ENCODE peak calls at places on chromosomes 16 and 17, in six cellular contexts. One of them, this sample, is unnamed. For H3K36me3 and H3K27me3, the result is how much of the 10 kb centered on the place peaks cover.

GRCh38 chr16:76959166-76959565 is 231.8 kb upstream of the MON1B start:
- DNase-seq in ascending aorta: no peak
- DNase-seq in neural progenitor cell: no peak
- DNase-seq in prostate gland: no peak
- DNase-seq in hepatocyte: no peak
- DNase-seq in Peyer's patch: no peak
- DNase-seq in this sample: no peak

GRCh38 chr17:47856830-47857229 is 5.9 kb upstream of the SP6 start:
- DNase-seq in ascending aorta: no peak
- DNase-seq in neural progenitor cell: no peak
- DNase-seq in prostate gland: no peak
- DNase-seq in hepatocyte: no peak
- DNase-seq in Peyer's patch: no peak
- DNase-seq in this sample: no peak

GRCh38 chr16:14399397-14400284 is 230.4 kb downstream of the PARN start:
- DNase-seq in ascending aorta: peak
- DNase-seq in neural progenitor cell: peak
- DNase-seq in prostate gland: no peak
- DNase-seq in hepatocyte: peak
- DNase-seq in Peyer's patch: no peak
- DNase-seq in this sample: peak

GRCh38 chr16:47872228-47872627 is 283.6 kb downstream of the ABCC12 start:
- DNase-seq in ascending aorta: no peak
- DNase-seq in neural progenitor cell: no peak
- DNase-seq in prostate gland: no peak
- DNase-seq in hepatocyte: no peak
- DNase-seq in Peyer's patch: no peak
- DNase-seq in this sample: no peak

GRCh38 chr17:59851431-59852375 is 41.0 kb downstream of the TUBD1 start:
- DNase-seq in ascending aorta: peak
- DNase-seq in neural progenitor cell: no peak
- DNase-seq in prostate gland: peak
- DNase-seq in hepatocyte: peak
- DNase-seq in Peyer's patch: no peak
- DNase-seq in this sample: no peak

GRCh38 chr17:13420294-13421277 is 181.1 kb downstream of the HS3ST3A1 start:
- DNase-seq in ascending aorta: no peak
- DNase-seq in neural progenitor cell: no peak
- DNase-seq in prostate gland: no peak
- DNase-seq in hepatocyte: peak
- DNase-seq in Peyer's patch: no peak
- DNase-seq in this sample: no peak

GRCh38 chr16:89695086-89695874 is 6.2 kb downstream of the SPATA2L start:
- DNase-seq in ascending aorta: no peak
- DNase-seq in neural progenitor cell: no peak
- DNase-seq in prostate gland: no peak
- DNase-seq in hepatocyte: peak
- DNase-seq in Peyer's patch: peak
- DNase-seq in this sample: no peak

GRCh38 chr16:25735645-25736044 is 43.9 kb downstream of the HS3ST4 start:
- DNase-seq in ascending aorta: no peak
- DNase-seq in neural progenitor cell: no peak
- DNase-seq in prostate gland: no peak
- DNase-seq in hepatocyte: no peak
- DNase-seq in Peyer's patch: no peak
- DNase-seq in this sample: no peak

GRCh38 chr16:20931066-20931465 is 30.5 kb downstream of the LYRM1 start:
- DNase-seq in ascending aorta: no peak
- DNase-seq in neural progenitor cell: no peak
- DNase-seq in prostate gland: no peak
- DNase-seq in hepatocyte: no peak
- DNase-seq in Peyer's patch: no peak
- DNase-seq in this sample: no peak

GRCh38 chr17:45749831-45750335 is 34.2 kb upstream of the CRHR1 start:
- DNase-seq in ascending aorta: no peak
- DNase-seq in neural progenitor cell: no peak
- DNase-seq in prostate gland: no peak
- DNase-seq in hepatocyte: no peak
- DNase-seq in Peyer's patch: no peak
- DNase-seq in this sample: no peak

GRCh38 chr17:3990391-3991127 is 26.3 kb upstream of the ATP2A3 start:
- DNase-seq in ascending aorta: no peak
- DNase-seq in neural progenitor cell: no peak
- DNase-seq in prostate gland: no peak
- DNase-seq in hepatocyte: no peak
- DNase-seq in Peyer's patch: no peak
- DNase-seq in this sample: no peak

GRCh38 chr17:77437017-77437416 is 296.2 kb downstream of the SEC14L1 start:
- DNase-seq in ascending aorta: no peak
- DNase-seq in neural progenitor cell: no peak
- DNase-seq in prostate gland: no peak
- DNase-seq in hepatocyte: peak
- DNase-seq in Peyer's patch: no peak
- DNase-seq in this sample: no peak

GRCh38 chr16:49816782-49817370 is 39.0 kb downstream of the ZNF423 start:
- DNase-seq in ascending aorta: no peak
- DNase-seq in neural progenitor cell: no peak
- DNase-seq in prostate gland: no peak
- DNase-seq in hepatocyte: no peak
- DNase-seq in Peyer's patch: no peak
- DNase-seq in this sample: no peak

GRCh38 chr17:57295526-57296023 is 39.3 kb downstream of the MSI2 start:
- DNase-seq in ascending aorta: no peak
- DNase-seq in neural progenitor cell: no peak
- DNase-seq in prostate gland: no peak
- DNase-seq in hepatocyte: no peak
- DNase-seq in Peyer's patch: no peak
- DNase-seq in this sample: no peak

GRCh38 chr17:82781894-82782274 is 30.0 kb downstream of the TBCD start:
- DNase-seq in ascending aorta: peak
- DNase-seq in neural progenitor cell: peak
- DNase-seq in prostate gland: peak
- DNase-seq in hepatocyte: peak
- DNase-seq in Peyer's patch: peak
- DNase-seq in this sample: peak

GRCh38 chr16:7257026-7257425 is 75.6 kb upstream of the RBFOX1 start:
- DNase-seq in ascending aorta: no peak
- DNase-seq in neural progenitor cell: no peak
- DNase-seq in prostate gland: no peak
- DNase-seq in hepatocyte: no peak
- DNase-seq in Peyer's patch: no peak
- DNase-seq in this sample: no peak

GRCh38 chr16:2325791-2326190 is 14.7 kb downstream of the ABCA3 start:
- DNase-seq in ascending aorta: no peak
- DNase-seq in neural progenitor cell: no peak
- DNase-seq in prostate gland: no peak
- DNase-seq in hepatocyte: no peak
- DNase-seq in Peyer's patch: no peak
- DNase-seq in this sample: no peak

GRCh38 chr16:71338193-71338592 is 20.3 kb upstream of the CALB2 start:
- DNase-seq in ascending aorta: no peak
- DNase-seq in neural progenitor cell: no peak
- DNase-seq in prostate gland: no peak
- DNase-seq in hepatocyte: no peak
- DNase-seq in Peyer's patch: no peak
- DNase-seq in this sample: no peak

GRCh38 chr17:78324391-78325075 is 35.3 kb downstream of the SOCS3 start:
- DNase-seq in ascending aorta: peak
- DNase-seq in neural progenitor cell: peak
- DNase-seq in prostate gland: no peak
- DNase-seq in hepatocyte: peak
- DNase-seq in Peyer's patch: no peak
- DNase-seq in this sample: no peak

GRCh38 chr17:2289878-2290478 is 13.6 kb downstream of the SMG6 start:
- DNase-seq in ascending aorta: no peak
- DNase-seq in neural progenitor cell: no peak
- DNase-seq in prostate gland: no peak
- DNase-seq in hepatocyte: no peak
- DNase-seq in Peyer's patch: no peak
- DNase-seq in this sample: no peak

GRCh38 chr16:48014349-48015135 is 141.3 kb downstream of the ABCC12 start:
- DNase-seq in ascending aorta: no peak
- DNase-seq in neural progenitor cell: peak
- DNase-seq in prostate gland: no peak
- DNase-seq in hepatocyte: peak
- DNase-seq in Peyer's patch: no peak
- DNase-seq in this sample: no peak

GRCh38 chr17:80938556-80938955 is 53.1 kb upstream of the CHMP6 start:
- DNase-seq in ascending aorta: no peak
- DNase-seq in neural progenitor cell: no peak
- DNase-seq in prostate gland: no peak
- DNase-seq in hepatocyte: no peak
- DNase-seq in Peyer's patch: no peak
- DNase-seq in this sample: no peak

GRCh38 chr16:87652799-87653198 is 50.5 kb downstream of the JPH3 start:
- DNase-seq in ascending aorta: no peak
- DNase-seq in neural progenitor cell: no peak
- DNase-seq in prostate gland: no peak
- DNase-seq in hepatocyte: no peak
- DNase-seq in Peyer's patch: no peak
- DNase-seq in this sample: no peak

GRCh38 chr17:13311301-13311700 is 290.4 kb downstream of the HS3ST3A1 start:
- DNase-seq in ascending aorta: no peak
- DNase-seq in neural progenitor cell: no peak
- DNase-seq in prostate gland: no peak
- DNase-seq in hepatocyte: no peak
- DNase-seq in Peyer's patch: no peak
- DNase-seq in this sample: no peak

GRCh38 chr17:44927696-44928095 is 12.4 kb upstream of the GFAP start:
- DNase-seq in ascending aorta: no peak
- DNase-seq in neural progenitor cell: no peak
- DNase-seq in prostate gland: no peak
- DNase-seq in hepatocyte: no peak
- DNase-seq in Peyer's patch: peak
- DNase-seq in this sample: no peak

GRCh38 chr16:84654998-84655397 is 6.7 kb downstream of the KLHL36 start:
- DNase-seq in ascending aorta: no peak
- DNase-seq in neural progenitor cell: no peak
- DNase-seq in prostate gland: no peak
- DNase-seq in hepatocyte: no peak
- DNase-seq in Peyer's patch: no peak
- DNase-seq in this sample: no peak
- H3K36me3 ChIP-seq in ascending aorta: under half
- H3K36me3 ChIP-seq in neural progenitor cell: under half
- H3K36me3 ChIP-seq in prostate gland: under half
- H3K36me3 ChIP-seq in hepatocyte: under half
- H3K36me3 ChIP-seq in Peyer's patch: half or more
- H3K36me3 ChIP-seq in this sample: under half

GRCh38 chr17:72890711-72891110 is 201.8 kb downstream of the SLC39A11 start:
- DNase-seq in ascending aorta: no peak
- DNase-seq in neural progenitor cell: no peak
- DNase-seq in prostate gland: no peak
- DNase-seq in hepatocyte: no peak
- DNase-seq in Peyer's patch: no peak
- DNase-seq in this sample: no peak

GRCh38 chr17:72887917-72888316 is 204.6 kb downstream of the SLC39A11 start:
- DNase-seq in ascending aorta: no peak
- DNase-seq in neural progenitor cell: no peak
- DNase-seq in prostate gland: no peak
- DNase-seq in hepatocyte: no peak
- DNase-seq in Peyer's patch: no peak
- DNase-seq in this sample: no peak

GRCh38 chr17:72886622-72887021 is 205.9 kb downstream of the SLC39A11 start:
- DNase-seq in ascending aorta: no peak
- DNase-seq in neural progenitor cell: no peak
- DNase-seq in prostate gland: no peak
- DNase-seq in hepatocyte: no peak
- DNase-seq in Peyer's patch: no peak
- DNase-seq in this sample: no peak

GRCh38 chr17:72887322-72887721 is 205.2 kb downstream of the SLC39A11 start:
- DNase-seq in ascending aorta: no peak
- DNase-seq in neural progenitor cell: no peak
- DNase-seq in prostate gland: no peak
- DNase-seq in hepatocyte: no peak
- DNase-seq in Peyer's patch: no peak
- DNase-seq in this sample: no peak

DNA sequence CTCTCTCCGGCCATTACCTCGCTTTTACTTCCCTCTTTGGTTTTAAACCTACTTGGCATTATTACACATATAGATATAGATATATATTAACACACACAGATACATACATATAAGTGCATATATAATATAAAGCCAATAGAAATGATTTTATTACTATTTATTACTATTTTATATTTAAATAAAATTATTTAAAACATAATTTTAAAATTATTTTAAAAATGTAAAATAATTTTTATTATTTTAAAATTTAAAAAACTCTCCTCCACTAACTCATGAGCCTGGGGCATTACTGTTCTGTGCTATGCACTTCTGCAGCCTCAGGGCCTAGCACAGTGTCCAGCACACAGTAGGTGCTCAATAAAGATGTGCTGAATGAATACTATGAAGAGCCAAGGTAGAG is 200.9 kb downstream of the SLC39A11 start:
- DNase-seq in ascending aorta: no peak
- DNase-seq in neural progenitor cell: no peak
- DNase-seq in prostate gland: no peak
- DNase-seq in hepatocyte: no peak
- DNase-seq in Peyer's patch: no peak
- DNase-seq in this sample: no peak
- H3K27me3 ChIP-seq in ascending aorta: under half
- H3K27me3 ChIP-seq in neural progenitor cell: under half
- H3K27me3 ChIP-seq in prostate gland: under half
- H3K27me3 ChIP-seq in hepatocyte: under half
- H3K27me3 ChIP-seq in Peyer's patch: under half
- H3K27me3 ChIP-seq in this sample: under half

GRCh38 chr17:39915559-39915958 is 2.9 kb downstream of the GSDMB start:
- DNase-seq in ascending aorta: no peak
- DNase-seq in neural progenitor cell: no peak
- DNase-seq in prostate gland: no peak
- DNase-seq in hepatocyte: no peak
- DNase-seq in Peyer's patch: no peak
- DNase-seq in this sample: no peak
- H3K36me3 ChIP-seq in ascending aorta: under half
- H3K36me3 ChIP-seq in neural progenitor cell: under half
- H3K36me3 ChIP-seq in prostate gland: under half
- H3K36me3 ChIP-seq in hepatocyte: under half
- H3K36me3 ChIP-seq in Peyer's patch: under half
- H3K36me3 ChIP-seq in this sample: under half

GRCh38 chr17:7459961-7460545 is 15.2 kb downstream of the CHRNB1 start:
- DNase-seq in ascending aorta: no peak
- DNase-seq in neural progenitor cell: no peak
- DNase-seq in prostate gland: no peak
- DNase-seq in hepatocyte: no peak
- DNase-seq in Peyer's patch: no peak
- DNase-seq in this sample: no peak
- H3K27me3 ChIP-seq in ascending aorta: under half
- H3K27me3 ChIP-seq in neural progenitor cell: under half
- H3K27me3 ChIP-seq in prostate gland: under half
- H3K27me3 ChIP-seq in hepatocyte: under half
- H3K27me3 ChIP-seq in Peyer's patch: under half
- H3K27me3 ChIP-seq in this sample: under half

DNA sequence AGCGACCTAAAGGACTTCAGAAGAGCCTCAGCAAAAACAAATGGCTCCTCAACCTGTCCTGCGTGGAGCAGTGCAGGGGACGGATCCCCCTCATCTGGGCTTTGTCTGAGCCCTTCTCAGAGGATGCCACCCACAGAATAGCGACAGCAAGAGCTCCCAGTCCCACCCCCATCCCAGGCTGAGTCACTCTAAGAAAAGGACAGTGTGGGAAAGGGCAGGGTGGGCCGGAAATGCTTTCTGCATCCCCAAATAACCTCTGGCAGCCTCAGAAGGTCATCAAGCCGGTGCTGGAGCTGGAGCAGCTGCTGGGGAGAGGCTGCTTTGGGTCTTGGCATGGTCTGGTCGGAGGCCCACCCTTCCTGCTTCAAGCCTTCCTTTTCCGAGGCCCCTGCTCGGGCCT is 8.9 kb downstream of the SLC12A4 start:
- DNase-seq in ascending aorta: peak
- DNase-seq in neural progenitor cell: no peak
- DNase-seq in prostate gland: no peak
- DNase-seq in hepatocyte: no peak
- DNase-seq in Peyer's patch: no peak
- DNase-seq in this sample: no peak
- H3K36me3 ChIP-seq in ascending aorta: half or more
- H3K36me3 ChIP-seq in neural progenitor cell: under half
- H3K36me3 ChIP-seq in prostate gland: under half
- H3K36me3 ChIP-seq in hepatocyte: under half
- H3K36me3 ChIP-seq in Peyer's patch: under half
- H3K36me3 ChIP-seq in this sample: half or more